ENCODE peak calls at places on chromosomes 3 and 15, in seven cellular contexts. One of them, this sample, is unnamed.
A peak's percentile ranks its signal among the peaks of the same experiment; 100 is the strongest.

GRCh38 chr3:37593796-37594195 is 267.9 kb upstream of the CTDSPL start:
- DNase-seq in HepG2: no peak
- DNase-seq in A549: no peak
- DNase-seq in GM12878: no peak
- DNase-seq in SK-N-SH: no peak
- DNase-seq in K562: no peak
- DNase-seq in IMR-90: no peak
- DNase-seq in this sample: no peak

GRCh38 chr3:69084326-69084667 is 440 bp upstream of the ARL6IP5 start:
- DNase-seq in IMR-90: peak; percentile 85
- DNase-seq in A549: peak; percentile 10
- DNase-seq in HepG2: peak; percentile 42
- DNase-seq in K562: no peak
- DNase-seq in GM12878: no peak
- DNase-seq in SK-N-SH: peak; percentile 20
- DNase-seq in this sample: no peak

GRCh38 chr3:81744366-81744765 is 17.1 kb downstream of the GBE1 start:
- DNase-seq in A549: peak; percentile 57
- DNase-seq in GM12878: no peak
- DNase-seq in IMR-90: peak; percentile 95
- DNase-seq in HepG2: peak; percentile 37
- DNase-seq in SK-N-SH: no peak
- DNase-seq in K562: no peak
- DNase-seq in this sample: no peak

GRCh38 chr15:37220949-37221670 is 120.8 kb upstream of the MEIS2 start:
- DNase-seq in IMR-90: no peak
- DNase-seq in K562: no peak
- DNase-seq in HepG2: no peak
- DNase-seq in A549: no peak
- DNase-seq in GM12878: no peak
- DNase-seq in SK-N-SH: peak; percentile 18
- DNase-seq in this sample: no peak

GRCh38 chr3:87120221-87120620 is 106.9 kb upstream of the CHMP2B start:
- DNase-seq in SK-N-SH: no peak
- DNase-seq in A549: no peak
- DNase-seq in GM12878: no peak
- DNase-seq in IMR-90: no peak
- DNase-seq in K562: no peak
- DNase-seq in HepG2: no peak
- DNase-seq in this sample: no peak

GRCh38 chr3:138888569-138888968 is 53.8 kb upstream of the PIK3CB start:
- DNase-seq in K562: no peak
- DNase-seq in HepG2: no peak
- DNase-seq in SK-N-SH: no peak
- DNase-seq in IMR-90: no peak
- DNase-seq in GM12878: no peak
- DNase-seq in A549: no peak
- DNase-seq in this sample: no peak

GRCh38 chr15:30939161-30939560 is 35.4 kb downstream of the FAN1 start:
- DNase-seq in IMR-90: no peak
- DNase-seq in GM12878: no peak
- DNase-seq in SK-N-SH: no peak
- DNase-seq in K562: no peak
- DNase-seq in HepG2: no peak
- DNase-seq in A549: no peak
- DNase-seq in this sample: no peak

GRCh38 chr15:33618300-33618699 is 307.5 kb downstream of the RYR3 start:
- DNase-seq in GM12878: no peak
- DNase-seq in A549: no peak
- DNase-seq in HepG2: no peak
- DNase-seq in SK-N-SH: no peak
- DNase-seq in IMR-90: no peak
- DNase-seq in K562: no peak
- DNase-seq in this sample: no peak

GRCh38 chr3:12886736-12887135 is 45.4 kb upstream of the RPL32 start:
- DNase-seq in GM12878: no peak
- DNase-seq in K562: no peak
- DNase-seq in HepG2: no peak
- DNase-seq in A549: no peak
- DNase-seq in IMR-90: no peak
- DNase-seq in SK-N-SH: no peak
- DNase-seq in this sample: no peak

DNA sequence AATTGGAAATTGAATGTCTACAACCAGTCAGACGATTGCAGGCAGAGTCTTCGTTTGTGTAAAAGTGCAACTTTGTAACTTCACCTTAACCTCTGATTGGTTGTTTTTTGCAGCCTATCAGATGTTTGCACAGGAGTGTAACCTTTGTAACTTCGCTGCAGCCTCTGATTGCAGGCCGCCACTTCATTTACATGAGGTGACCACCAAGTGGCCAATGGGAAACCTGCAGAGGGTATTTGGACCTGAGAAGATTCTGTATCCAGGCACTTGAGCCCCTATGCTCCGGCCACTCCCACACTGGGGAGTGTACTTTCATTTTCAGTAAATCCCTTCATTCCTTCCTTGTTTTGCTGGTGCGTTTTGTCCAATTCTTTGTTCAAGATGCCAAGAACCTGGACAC is 68.1 kb upstream of the PFN2 start:
- DNase-seq in HepG2: peak; percentile 86
- DNase-seq in SK-N-SH: no peak
- DNase-seq in GM12878: no peak
- DNase-seq in A549: no peak
- DNase-seq in IMR-90: no peak
- DNase-seq in K562: peak; percentile 11
- DNase-seq in this sample: no peak
- TF ChIP-seq RFX5 in HepG2: peak; percentile 75
- TF ChIP-seq RFX5 in SK-N-SH: no peak
- TF ChIP-seq RFX5 in GM12878: no peak
- TF ChIP-seq RFX5 in A549: no peak
- TF ChIP-seq RFX5 in IMR-90: no peak
- TF ChIP-seq RFX5 in K562: no peak
- TF ChIP-seq RFX5 in this sample: no peak

DNA sequence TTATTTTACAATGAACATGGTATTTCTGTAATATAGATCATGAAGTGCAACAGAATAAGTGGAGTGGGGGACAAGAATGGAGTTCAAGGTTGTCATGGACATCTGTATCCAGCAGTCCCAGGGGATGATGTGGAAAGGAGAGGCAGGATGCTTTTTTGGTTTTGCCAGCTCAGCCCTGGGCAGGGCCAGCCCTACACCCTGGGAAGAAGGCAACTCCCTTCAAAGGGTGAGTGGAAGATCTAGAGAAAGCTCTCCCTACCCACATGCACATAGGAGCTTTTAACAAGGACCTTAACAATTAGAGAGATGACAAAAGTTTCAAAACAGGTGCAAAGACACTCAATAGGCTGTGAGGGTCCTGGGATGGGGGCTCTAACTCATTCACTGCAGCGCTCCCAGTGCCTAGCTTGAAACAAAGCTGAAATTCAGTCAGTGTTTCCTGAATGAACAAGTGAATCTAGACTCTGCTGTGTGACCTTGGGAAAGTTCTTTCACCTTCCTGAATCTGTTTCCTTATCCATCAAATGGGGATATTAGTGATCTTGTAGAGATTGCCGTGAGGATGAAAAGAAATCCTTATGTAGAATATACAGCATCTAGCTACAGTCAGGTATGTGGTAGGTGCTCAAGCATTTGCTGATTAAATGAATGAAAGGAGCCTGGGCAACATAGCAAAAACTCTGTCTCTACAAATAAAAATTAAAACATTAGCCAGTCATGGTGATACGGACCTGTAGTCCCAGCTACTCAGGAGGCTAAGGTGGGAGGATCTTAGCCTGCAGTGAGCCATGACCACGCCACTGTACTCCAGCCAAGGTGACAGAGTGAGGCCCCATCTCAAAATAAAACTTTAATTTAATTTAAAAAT is 14.3 kb downstream of the BHLHE40 start:
- DNase-seq in GM12878: no peak
- DNase-seq in SK-N-SH: no peak
- DNase-seq in HepG2: no peak
- DNase-seq in IMR-90: no peak
- DNase-seq in K562: no peak
- DNase-seq in A549: no peak
- DNase-seq in this sample: no peak
- TF ChIP-seq RFX5 in GM12878: no peak
- TF ChIP-seq RFX5 in SK-N-SH: no peak
- TF ChIP-seq RFX5 in HepG2: no peak
- TF ChIP-seq RFX5 in IMR-90: no peak
- TF ChIP-seq RFX5 in K562: no peak
- TF ChIP-seq RFX5 in A549: no peak
- TF ChIP-seq RFX5 in this sample: no peak

GRCh38 chr3:150508401-150508800 is 37.9 kb downstream of the SERP1 start:
- DNase-seq in SK-N-SH: no peak
- DNase-seq in HepG2: no peak
- DNase-seq in K562: no peak
- DNase-seq in A549: no peak
- DNase-seq in GM12878: no peak
- DNase-seq in IMR-90: no peak
- DNase-seq in this sample: no peak

GRCh38 chr3:150509780-150510179 is 36.5 kb downstream of the SERP1 start:
- DNase-seq in GM12878: no peak
- DNase-seq in SK-N-SH: no peak
- DNase-seq in HepG2: no peak
- DNase-seq in IMR-90: no peak
- DNase-seq in A549: no peak
- DNase-seq in K562: no peak
- DNase-seq in this sample: no peak

GRCh38 chr3:150515210-150515609 is 31.1 kb downstream of the SERP1 start:
- DNase-seq in GM12878: no peak
- DNase-seq in IMR-90: no peak
- DNase-seq in A549: no peak
- DNase-seq in HepG2: no peak
- DNase-seq in SK-N-SH: no peak
- DNase-seq in K562: no peak
- DNase-seq in this sample: no peak

DNA sequence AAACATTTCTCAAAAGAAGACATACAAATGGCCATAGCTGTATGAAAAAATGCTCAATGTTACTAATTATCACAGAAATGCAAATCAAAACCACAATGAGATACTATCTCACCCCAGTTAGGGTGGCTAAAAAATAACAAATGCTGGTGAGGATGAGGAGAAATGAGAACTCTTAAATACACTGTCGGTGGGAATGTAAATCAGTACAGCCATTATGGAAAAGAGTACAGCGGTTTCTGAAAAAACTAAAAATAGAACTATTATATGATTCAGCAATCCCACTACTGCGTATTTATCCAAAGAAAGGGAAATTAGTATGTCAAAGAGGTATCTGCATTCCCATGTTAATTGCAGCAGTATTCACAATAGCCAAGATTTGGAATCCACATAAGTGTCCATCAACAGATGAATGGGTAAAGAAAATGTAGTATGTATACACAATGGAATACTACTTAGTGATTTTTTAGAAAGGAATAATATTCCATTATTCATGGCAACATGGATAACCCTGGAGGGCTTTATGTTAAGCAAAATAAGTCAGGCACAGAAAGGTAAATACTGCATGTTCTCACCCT is 35.1 kb downstream of the SERP1 start:
- DNase-seq in SK-N-SH: no peak
- DNase-seq in K562: no peak
- DNase-seq in HepG2: no peak
- DNase-seq in IMR-90: no peak
- DNase-seq in GM12878: no peak
- DNase-seq in A549: no peak
- DNase-seq in this sample: no peak
- TF ChIP-seq RFX5 in SK-N-SH: no peak
- TF ChIP-seq RFX5 in K562: no peak
- TF ChIP-seq RFX5 in HepG2: no peak
- TF ChIP-seq RFX5 in IMR-90: no peak
- TF ChIP-seq RFX5 in GM12878: no peak
- TF ChIP-seq RFX5 in A549: no peak
- TF ChIP-seq RFX5 in this sample: no peak

DNA sequence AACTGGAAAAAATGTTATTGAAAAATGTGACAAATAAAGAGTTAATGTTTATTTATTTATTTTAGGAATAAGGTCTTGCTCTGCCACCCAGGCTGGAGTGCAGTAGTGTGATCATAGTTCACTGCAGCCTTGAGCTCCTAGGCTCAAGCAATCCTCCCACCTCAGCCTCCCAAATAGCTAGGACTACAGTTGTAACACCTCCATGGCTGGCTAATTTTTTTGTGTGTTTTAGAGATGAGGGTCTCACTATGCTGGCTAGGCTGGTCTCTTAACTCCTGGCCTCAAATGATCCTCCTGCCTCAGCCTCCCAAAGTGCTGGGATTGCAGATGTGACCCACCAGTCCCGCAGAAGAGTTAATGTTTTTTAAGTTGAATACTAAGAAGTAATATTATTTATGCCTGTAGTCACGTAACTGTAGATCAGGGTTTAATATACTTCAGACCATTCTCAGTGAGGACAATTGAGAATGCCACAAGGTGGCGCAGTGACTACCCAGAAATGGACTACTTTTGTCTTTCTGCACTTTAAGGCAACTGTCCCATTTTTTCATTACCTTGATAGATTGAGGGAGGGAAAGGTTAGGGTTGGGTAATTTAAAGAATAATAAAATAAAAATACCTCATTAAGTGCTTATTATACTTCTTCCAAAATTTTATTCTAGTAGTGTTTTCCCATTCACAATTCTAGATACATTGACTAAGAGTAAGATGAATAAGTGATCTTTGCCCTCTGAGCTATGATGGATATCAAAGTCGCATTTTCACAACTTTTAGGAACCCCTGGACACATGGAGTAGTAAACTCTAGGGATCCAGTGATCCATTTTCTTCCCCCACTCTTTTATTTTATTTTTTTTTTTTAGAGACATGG is 6.0 kb downstream of the MUC13 start:
- DNase-seq in A549: peak; percentile 38
- DNase-seq in K562: peak; percentile 12
- DNase-seq in IMR-90: peak; percentile 74
- DNase-seq in SK-N-SH: peak; percentile 39
- DNase-seq in GM12878: no peak
- DNase-seq in HepG2: peak; percentile 57
- DNase-seq in this sample: no peak
- TF ChIP-seq RFX5 in A549: no peak
- TF ChIP-seq RFX5 in K562: no peak
- TF ChIP-seq RFX5 in IMR-90: no peak
- TF ChIP-seq RFX5 in SK-N-SH: no peak
- TF ChIP-seq RFX5 in GM12878: no peak
- TF ChIP-seq RFX5 in HepG2: no peak
- TF ChIP-seq RFX5 in this sample: no peak

DNA sequence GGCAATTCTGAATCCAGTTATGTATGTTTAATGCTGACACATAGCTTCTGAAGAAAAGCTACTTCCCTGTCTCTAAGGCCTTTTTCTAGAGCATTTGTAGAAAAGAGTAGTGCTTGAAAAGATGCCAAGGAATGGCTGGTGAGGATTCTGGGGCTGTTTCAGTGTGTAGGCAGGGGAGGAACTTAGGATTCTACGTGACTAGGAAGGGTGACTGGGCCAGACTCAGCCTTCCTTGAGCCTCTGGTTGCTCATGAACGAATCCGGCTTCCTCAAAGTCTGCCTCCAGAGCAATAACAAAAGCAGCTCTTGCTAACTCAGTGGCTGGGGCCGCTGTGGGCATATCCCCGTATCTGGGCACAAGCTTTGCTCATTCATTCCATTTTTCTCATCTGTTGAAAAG is 104.8 kb upstream of the WNT5A start:
- DNase-seq in A549: no peak
- DNase-seq in SK-N-SH: no peak
- DNase-seq in K562: no peak
- DNase-seq in IMR-90: peak; percentile 38
- DNase-seq in GM12878: no peak
- DNase-seq in HepG2: no peak
- DNase-seq in this sample: no peak
- TF ChIP-seq RFX5 in A549: no peak
- TF ChIP-seq RFX5 in SK-N-SH: no peak
- TF ChIP-seq RFX5 in K562: no peak
- TF ChIP-seq RFX5 in IMR-90: no peak
- TF ChIP-seq RFX5 in GM12878: no peak
- TF ChIP-seq RFX5 in HepG2: no peak
- TF ChIP-seq RFX5 in this sample: no peak